ENCODE peak calls at places on chromosomes 16 and 17, in eight cellular contexts. V is cardiac muscle cell, C is IMR-90, Q is dorsolateral prefrontal cortex, G is epithelial cell of esophagus, K is H9, E is nephron progenitor cell, W is H1. A is an unnamed sample.
A peak's percentile ranks its signal among the peaks of the same experiment; 100 is the strongest.

GRCh38 chr16:81451753-81452680 is 7.4 kb downstream of the CMIP start:
- DNase-seq in C (peak; percentile 11), W (no peak), K (no peak), E (no peak), Q (peak; percentile 55), V (no peak), G (no peak), A (no peak)

GRCh38 chr16:31157136-31157535 is 7.3 kb upstream of the PRSS36 start:
- DNase-seq in C (no peak), K (no peak), W (no peak), G (no peak), Q (no peak), V (no peak), E (no peak), A (no peak)

GRCh38 chr16:51359141-51359960 is 208.3 kb upstream of the SALL1 start:
- DNase-seq in Q (peak; percentile 83), E (peak; percentile 19), V (no peak), C (peak; percentile 5), K (peak; percentile 43), G (no peak), W (peak; percentile 59), A (no peak)

GRCh38 chr16:15961060-15961511 is 11.7 kb downstream of the ABCC1 start:
- DNase-seq in Q (no peak), C (peak; percentile 68), V (no peak), W (no peak), K (no peak), E (no peak), G (no peak), A (no peak)

GRCh38 chr17:45646288-45646988 is 137.7 kb upstream of the CRHR1 start:
- DNase-seq in C (no peak), G (no peak), K (peak; percentile 30), Q (no peak), W (no peak), V (no peak), E (no peak), A (no peak)

GRCh38 chr17:57747221-57748017 is 2.3 kb upstream of the CCDC182 start:
- DNase-seq in V (peak; percentile 67), C (peak; percentile 73), E (no peak), G (peak; percentile 74), W (no peak), Q (no peak), K (no peak), A (peak; percentile 17)

GRCh38 chr16:72728516-72728915 is 319.4 kb downstream of the ZFHX3 start:
- DNase-seq in Q (no peak), K (no peak), V (no peak), E (no peak), W (no peak), C (no peak), G (no peak), A (no peak)

GRCh38 chr16:9091867-9092281 is 430 bp downstream of the HAPSTR1 start:
- DNase-seq in V (peak; percentile 22), E (no peak), W (no peak), C (no peak), Q (peak; percentile 47), G (peak; percentile 44), K (no peak), A (peak; percentile 45)

GRCh38 chr16:24508614-24509013 is 30.8 kb upstream of the RBBP6 start:
- DNase-seq in G (peak; percentile 91), W (no peak), K (no peak), C (peak; percentile 79), Q (no peak), V (no peak), E (no peak), A (no peak)

GRCh38 chr16:57009641-57010170 is 20.3 kb downstream of the NLRC5 start:
- DNase-seq in G (no peak), K (no peak), Q (no peak), C (no peak), W (no peak), E (no peak), V (no peak), A (no peak)

GRCh38 chr17:62718420-62718819 is 89.7 kb downstream of the MARCHF10 start:
- DNase-seq in V (peak; percentile 68), K (peak; percentile 21), Q (no peak), E (no peak), G (no peak), C (peak; percentile 61), W (no peak), A (no peak)

GRCh38 chr17:7854078-7854777 is 638 bp upstream of the TMEM88 start:
- DNase-seq in C (no peak), V (no peak), E (peak; percentile 42), G (no peak), W (no peak), Q (no peak), K (peak; percentile 36), A (no peak)

GRCh38 chr16:2156025-2156848 is 655 bp downstream of the TRAF7 start:
- DNase-seq in K (no peak), C (peak; percentile 76), Q (no peak), V (peak; percentile 59), W (no peak), E (peak; percentile 44), G (peak; percentile 75), A (no peak)

GRCh38 chr17:38329808-38330730 is 13.7 kb downstream of the GPR179 start:
- DNase-seq in G (no peak), Q (no peak), K (peak; percentile 35), W (no peak), E (no peak), V (no peak), C (no peak), A (no peak)

GRCh38 chr16:70342016-70342415 is 4.7 kb upstream of the DDX19A start:
- DNase-seq in K (no peak), Q (no peak), V (peak; percentile 72), C (no peak), W (no peak), E (no peak), G (no peak), A (no peak)

GRCh38 chr16:802914-803750 is 2.6 kb upstream of the GNG13 start:
- DNase-seq in G (no peak), E (no peak), W (no peak), Q (no peak), K (no peak), C (no peak), V (no peak), A (no peak)

GRCh38 chr17:4908301-4908700 is 5.4 kb upstream of the CHRNE start:
- DNase-seq in Q (no peak), E (no peak), W (no peak), G (peak; percentile 94), V (no peak), C (no peak), K (peak; percentile 84), A (no peak)

GRCh38 chr16:51753382-51753781 is 602.3 kb upstream of the SALL1 start:
- DNase-seq in K (no peak), E (no peak), V (no peak), Q (no peak), C (no peak), G (no peak), W (no peak), A (no peak)

GRCh38 chr16:30903596-30903995 is 7.2 kb downstream of the CTF1 start:
- DNase-seq in W (no peak), C (no peak), Q (no peak), E (no peak), G (no peak), V (no peak), K (no peak), A (no peak)

GRCh38 chr17:41421116-41421515 is 3.3 kb downstream of the KRT37 start:
- DNase-seq in C (peak; percentile 77), V (no peak), W (no peak), G (peak; percentile 92), Q (no peak), E (no peak), K (no peak), A (no peak)

GRCh38 chr17:70629902-70630301 is 460.6 kb downstream of the KCNJ2 start:
- DNase-seq in V (no peak), C (peak; percentile 13), G (peak; percentile 15), W (no peak), E (no peak), Q (no peak), K (no peak), A (no peak)
- TF ChIP-seq CTCF in V (peak; percentile 21), C (peak; percentile 41), G (peak; percentile 27), W (no peak), E (no peak), Q (peak; percentile 86), K (no peak), A (no peak)

GRCh38 chr16:25838724-25839186 is 147.0 kb downstream of the HS3ST4 start:
- DNase-seq in K (peak; percentile 60), Q (no peak), W (peak; percentile 46), E (peak; percentile 29), C (peak; percentile 41), G (peak; percentile 45), V (peak; percentile 69), A (peak; percentile 12)
- TF ChIP-seq CTCF in K (peak; percentile 85), Q (peak; percentile 90), W (peak; percentile 65), E (peak; percentile 70), C (peak; percentile 75), G (peak; percentile 56), V (peak; percentile 70), A (peak; percentile 64)

DNA sequence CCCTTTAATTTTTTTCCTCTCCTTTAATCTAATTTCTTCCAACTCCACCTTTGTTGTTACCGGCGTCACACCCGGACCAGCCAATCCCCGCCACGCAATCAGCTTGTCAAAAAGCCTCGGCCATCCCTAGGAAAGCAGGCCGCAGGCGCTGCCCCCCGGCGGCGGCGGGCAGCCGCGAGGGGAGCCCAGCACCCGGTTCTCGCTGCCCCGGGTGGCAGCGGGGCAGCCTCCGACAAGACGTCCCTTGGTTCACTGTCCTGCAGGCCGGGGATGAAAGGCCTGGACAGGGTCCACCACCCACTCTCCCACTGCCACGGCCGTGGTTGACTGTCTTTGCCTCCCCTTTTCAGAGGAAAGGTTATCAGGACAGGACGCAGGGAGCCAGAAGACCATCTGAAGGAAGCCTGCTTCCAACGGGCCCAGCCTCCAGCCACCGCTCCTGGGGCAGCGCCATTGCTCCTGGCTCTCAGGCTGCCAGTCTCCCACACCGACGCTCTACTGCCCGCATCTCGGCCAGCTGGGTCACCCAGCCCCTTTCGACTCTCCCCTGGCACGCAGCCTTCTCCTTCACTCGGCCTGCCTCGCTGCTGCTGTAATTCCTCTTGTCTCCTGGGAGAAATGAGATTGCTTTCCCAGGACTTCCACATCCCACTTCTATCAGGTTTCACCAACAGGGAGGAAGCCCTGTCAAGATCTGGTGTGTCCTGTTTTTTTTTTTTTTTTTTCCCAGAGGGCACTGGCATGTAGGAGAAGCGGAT is 2.8 kb upstream of the UBTF start:
- DNase-seq in V (peak; percentile 84), Q (peak; percentile 87), C (peak; percentile 66), G (peak; percentile 62), W (no peak), E (peak; percentile 65), K (peak; percentile 88), A (peak; percentile 81)
- TF ChIP-seq CTCF in V (peak; percentile 33), Q (peak; percentile 30), C (peak; percentile 26), G (no peak), W (peak; percentile 15), E (no peak), K (peak; percentile 25), A (no peak)

DNA sequence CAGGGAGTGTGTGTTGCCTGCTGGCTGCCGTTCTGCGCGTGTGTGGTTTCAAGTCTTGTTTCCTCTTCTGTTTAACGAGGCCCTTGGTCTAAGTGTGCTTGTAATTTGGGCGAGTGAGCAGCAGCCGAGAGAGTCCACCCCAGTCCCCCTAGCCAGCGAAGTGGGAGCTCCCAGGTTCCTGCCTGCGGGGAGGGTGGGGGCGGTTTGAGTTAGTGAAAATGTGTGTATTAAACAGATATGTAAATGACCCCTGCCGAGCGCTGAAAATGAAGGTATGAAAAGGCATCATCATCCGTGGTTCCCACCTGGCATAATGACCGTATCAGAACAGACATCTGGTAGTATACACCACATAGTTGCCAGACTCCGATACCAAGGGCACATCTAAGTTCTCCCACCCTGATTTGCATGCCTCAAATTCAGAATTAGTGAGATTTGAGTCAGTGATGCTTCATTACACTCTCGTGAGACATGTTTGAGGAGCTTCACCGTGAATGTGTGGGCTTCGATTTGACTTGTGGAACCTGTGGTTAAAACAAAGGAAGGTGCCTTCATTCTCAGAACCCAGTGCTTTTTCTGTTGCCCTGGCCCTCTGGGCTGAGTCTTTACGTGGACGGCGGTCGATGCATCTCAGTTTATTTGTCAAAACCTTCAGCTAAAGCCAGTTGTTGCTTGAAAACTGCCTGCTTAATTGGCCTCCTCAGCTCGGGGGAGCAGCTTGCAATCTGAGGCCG is 114.4 kb upstream of the CHMP6 start:
- DNase-seq in C (no peak), Q (no peak), W (no peak), G (no peak), E (no peak), V (no peak), K (no peak), A (no peak)
- TF ChIP-seq CTCF in C (no peak), Q (no peak), W (no peak), G (no peak), E (no peak), V (no peak), K (no peak), A (no peak)